ENCODE peak calls at places on chromosome 16, in seven cellular contexts. F, B, U, M, R, A and K are unnamed samples.

GRCh38 chr16:85181091-85181738 is 68.9 kb upstream of the CIBAR2 start:
- DNase-seq in F (peak; percentile 78), B (peak; percentile 56), U (no peak), M (no peak), R (no peak), A (no peak), K (no peak)

GRCh38 chr16:83118365-83118764 is 491.6 kb downstream of the CDH13 start:
- DNase-seq in F (no peak), B (no peak), U (no peak), M (no peak), R (peak; percentile 57), A (no peak), K (no peak)

GRCh38 chr16:28596840-28597691 is at the start of gene SULT1A2:
- DNase-seq in F (no peak), B (peak; percentile 70), U (no peak), M (no peak), R (no peak), A (no peak), K (no peak)

GRCh38 chr16:55297062-55297909 is 26.7 kb upstream of the IRX6 start:
- DNase-seq in F (no peak), B (no peak), U (peak; percentile 1), M (no peak), R (no peak), A (no peak), K (no peak)

GRCh38 chr16:90078594-90078895 is 1.4 kb upstream of the PRDM7 start:
- DNase-seq in F (no peak), B (no peak), U (no peak), M (no peak), R (no peak), A (no peak), K (no peak)

GRCh38 chr16:10966129-10966528 is 21.8 kb downstream of the CLEC16A start:
- DNase-seq in F (no peak), B (peak; percentile 52), U (no peak), M (no peak), R (no peak), A (no peak), K (no peak)

GRCh38 chr16:72124148-72124547 is 30.5 kb downstream of the DHX38 start:
- DNase-seq in F (no peak), B (no peak), U (no peak), M (no peak), R (no peak), A (no peak), K (peak; percentile 54)

GRCh38 chr16:22225060-22225459 is 19.0 kb downstream of the EEF2K start:
- DNase-seq in F (no peak), B (no peak), U (no peak), M (peak; percentile 87), R (peak; percentile 33), A (no peak), K (no peak)

GRCh38 chr16:8714143-8714542 is 39.7 kb downstream of the ABAT start:
- DNase-seq in F (no peak), B (no peak), U (no peak), M (no peak), R (no peak), A (no peak), K (no peak)

GRCh38 chr16:30924086-30924714 is 828 bp downstream of the FBXL19 start:
- DNase-seq in F (no peak), B (peak; percentile 30), U (no peak), M (peak; percentile 73), R (no peak), A (no peak), K (no peak)

GRCh38 chr16:2983706-2984136 is 3.5 kb upstream of the PKMYT1 start:
- DNase-seq in F (peak; percentile 90), B (peak; percentile 89), U (peak; percentile 73), M (peak; percentile 90), R (peak; percentile 72), A (no peak), K (no peak)

GRCh38 chr16:49482690-49483089 is 109.1 kb downstream of the C16orf78 start:
- DNase-seq in F (no peak), B (no peak), U (no peak), M (peak; percentile 53), R (no peak), A (no peak), K (no peak)

GRCh38 chr16:50696575-50697420 is 3.4 kb downstream of the NOD2 start:
- DNase-seq in F (peak; percentile 84), B (peak; percentile 55), U (peak; percentile 72), M (peak; percentile 83), R (peak; percentile 73), A (no peak), K (no peak)

GRCh38 chr16:48102083-48103008 is 53.4 kb downstream of the ABCC12 start:
- DNase-seq in F (no peak), B (no peak), U (no peak), M (no peak), R (no peak), A (no peak), K (no peak)

GRCh38 chr16:11251525-11252481 is 4.2 kb downstream of the SOCS1 start:
- DNase-seq in F (no peak), B (no peak), U (peak; percentile 65), M (no peak), R (peak; percentile 61), A (peak; percentile 56), K (no peak)

GRCh38 chr16:77424841-77425604 is 9.8 kb downstream of the ADAMTS18 start:
- DNase-seq in F (no peak), B (no peak), U (no peak), M (no peak), R (no peak), A (no peak), K (no peak)

GRCh38 chr16:84839054-84839453 is 19.3 kb downstream of the CRISPLD2 start:
- DNase-seq in F (no peak), B (no peak), U (peak; percentile 75), M (peak; percentile 83), R (peak; percentile 67), A (no peak), K (no peak)

GRCh38 chr16:60107920-60108319 is 1373.8 kb upstream of the GOT2 start:
- DNase-seq in F (no peak), B (no peak), U (no peak), M (no peak), R (no peak), A (no peak), K (no peak)

GRCh38 chr16:60110531-60110930 is 1376.4 kb upstream of the GOT2 start:
- DNase-seq in F (no peak), B (no peak), U (no peak), M (no peak), R (no peak), A (no peak), K (no peak)

DNA sequence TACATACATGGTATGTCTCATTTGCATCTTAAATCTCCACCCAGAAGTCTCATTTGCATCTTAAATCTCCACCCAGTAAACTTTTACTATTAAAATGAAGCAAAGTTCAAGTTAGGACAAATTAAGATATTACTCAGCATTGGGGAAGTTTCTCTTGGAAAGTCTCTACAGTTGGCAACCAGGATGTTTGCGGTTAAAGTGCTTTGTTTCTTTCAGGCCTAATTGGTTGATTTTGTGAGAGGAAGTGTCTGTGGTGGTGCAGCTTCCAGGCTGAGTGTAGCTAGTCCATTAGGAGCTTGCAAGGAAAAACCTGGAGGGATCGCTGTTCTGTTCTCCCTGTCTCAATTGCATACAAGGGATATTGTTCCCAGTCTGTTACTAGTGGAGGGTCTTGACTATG is 1373.4 kb upstream of the GOT2 start:
- DNase-seq in F (no peak), B (no peak), U (no peak), M (no peak), R (peak; percentile 84), A (no peak), K (no peak)
- TF ChIP-seq CTCF in F (no peak), B (no peak), U (no peak), M (no peak), R (peak; percentile 25), A (no peak), K (no peak)

GRCh38 chr16:74813109-74813641 is 38.6 kb upstream of the FA2H start:
- DNase-seq in F (peak; percentile 87), B (peak; percentile 88), U (peak; percentile 68), M (peak; percentile 72), R (peak; percentile 53), A (peak; percentile 1), K (no peak)

GRCh38 chr16:74811911-74812310 is 37.3 kb upstream of the FA2H start:
- DNase-seq in F (no peak), B (no peak), U (no peak), M (no peak), R (peak; percentile 7), A (no peak), K (no peak)

DNA sequence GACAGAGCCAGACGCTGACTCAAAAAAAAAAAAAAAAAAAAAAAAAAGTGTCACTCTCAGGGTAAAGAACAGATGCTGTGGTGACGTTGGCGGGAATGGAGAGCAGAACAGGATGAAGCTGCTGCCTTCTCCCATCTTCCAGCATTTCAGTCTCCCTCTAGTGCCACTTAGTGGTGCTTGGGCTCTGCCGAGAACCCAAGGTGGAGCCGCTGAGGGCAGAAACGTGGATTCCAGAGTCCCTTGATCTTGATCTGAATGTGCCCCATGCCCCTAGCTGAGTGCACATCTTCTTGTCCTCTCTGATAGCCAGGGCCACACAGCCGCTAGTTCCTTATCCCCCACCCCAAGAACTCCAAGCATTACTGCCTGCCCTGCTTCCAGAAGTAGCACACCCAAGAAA is 43.2 kb upstream of the FA2H start:
- DNase-seq in F (no peak), B (no peak), U (no peak), M (no peak), R (no peak), A (no peak), K (no peak)
- TF ChIP-seq CTCF in F (no peak), B (no peak), U (no peak), M (no peak), R (no peak), A (no peak), K (no peak)

GRCh38 chr16:62077998-62078397 is 41.8 kb upstream of the CDH8 start:
- DNase-seq in F (no peak), B (no peak), U (no peak), M (no peak), R (peak; percentile 1), A (no peak), K (no peak)
- TF ChIP-seq CTCF in F (no peak), B (peak; percentile 10), U (no peak), M (no peak), R (peak; percentile 32), A (peak; percentile 13), K (no peak)

GRCh38 chr16:54163197-54163843 is 123.3 kb downstream of the IRX3 start:
- DNase-seq in F (no peak), B (no peak), U (no peak), M (no peak), R (no peak), A (no peak), K (no peak)

GRCh38 chr16:54164789-54165173 is 121.8 kb downstream of the IRX3 start:
- DNase-seq in F (no peak), B (no peak), U (no peak), M (no peak), R (no peak), A (no peak), K (no peak)

GRCh38 chr16:54165174-54165911 is 121.2 kb downstream of the IRX3 start:
- DNase-seq in F (no peak), B (no peak), U (no peak), M (no peak), R (no peak), A (no peak), K (no peak)

GRCh38 chr16:54166342-54166865 is 120.2 kb downstream of the IRX3 start:
- DNase-seq in F (no peak), B (no peak), U (no peak), M (no peak), R (no peak), A (no peak), K (no peak)

DNA sequence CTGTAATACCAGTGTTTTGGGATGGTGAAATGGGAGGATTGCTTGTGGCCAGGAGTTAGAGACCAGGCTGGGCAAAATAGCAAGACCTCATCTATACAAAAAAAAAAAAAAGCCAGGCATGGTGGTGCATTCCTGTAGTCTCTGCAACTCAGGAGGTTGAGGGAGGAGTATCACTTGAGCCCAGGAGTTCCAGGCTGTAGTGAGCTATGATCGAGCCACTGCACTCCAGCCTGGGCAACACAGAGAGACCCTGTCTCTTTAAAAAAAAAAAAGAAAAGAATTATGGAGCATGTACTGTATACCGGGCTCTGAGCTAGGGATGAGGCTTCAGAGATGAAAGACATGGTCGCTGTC is 120.7 kb downstream of the IRX3 start:
- DNase-seq in F (no peak), B (no peak), U (no peak), M (no peak), R (no peak), A (no peak), K (no peak)
- TF ChIP-seq CTCF in F (no peak), B (no peak), U (no peak), M (no peak), R (no peak), A (no peak), K (no peak)